ENCODE peak calls at places on chromosomes 1 and 21, in six cellular contexts. One of them, this sample, is unnamed. For H3K9me3, the result is how much of the 10 kb centered on the place peaks cover.

GRCh38 chr1:221437924-221438323 is 304.0 kb downstream of the DUSP10 start:
- DNase-seq in GM23248: peak
- DNase-seq in PC-3: peak
- DNase-seq in HCT116: peak
- DNase-seq in hepatocyte: no peak
- DNase-seq in MM.1S: no peak
- DNase-seq in this sample: no peak

GRCh38 chr1:938088-938683 is 14.5 kb downstream of the SAMD11 start:
- DNase-seq in GM23248: peak
- DNase-seq in PC-3: peak
- DNase-seq in hepatocyte: peak
- DNase-seq in HCT116: no peak
- DNase-seq in MM.1S: peak
- DNase-seq in this sample: no peak

GRCh38 chr1:192104135-192104534 is 54.1 kb upstream of the RGS18 start:
- DNase-seq in hepatocyte: no peak
- DNase-seq in MM.1S: no peak
- DNase-seq in PC-3: no peak
- DNase-seq in GM23248: no peak
- DNase-seq in HCT116: no peak
- DNase-seq in this sample: no peak

GRCh38 chr1:31627301-31627929 is 9.9 kb downstream of the HCRTR1 start:
- DNase-seq in hepatocyte: no peak
- DNase-seq in GM23248: no peak
- DNase-seq in MM.1S: no peak
- DNase-seq in HCT116: no peak
- DNase-seq in PC-3: no peak
- DNase-seq in this sample: no peak

GRCh38 chr1:41811051-41811795 is 107.5 kb downstream of the HIVEP3 start:
- DNase-seq in MM.1S: no peak
- DNase-seq in GM23248: peak
- DNase-seq in hepatocyte: no peak
- DNase-seq in HCT116: no peak
- DNase-seq in PC-3: peak
- DNase-seq in this sample: no peak

GRCh38 chr21:43585924-43586411 is 73.3 kb downstream of the HSF2BP start:
- DNase-seq in HCT116: peak
- DNase-seq in PC-3: peak
- DNase-seq in GM23248: peak
- DNase-seq in MM.1S: no peak
- DNase-seq in hepatocyte: peak
- DNase-seq in this sample: peak

GRCh38 chr1:210557426-210558077 is 228.8 kb downstream of the HHAT start:
- DNase-seq in PC-3: no peak
- DNase-seq in HCT116: no peak
- DNase-seq in hepatocyte: no peak
- DNase-seq in MM.1S: no peak
- DNase-seq in GM23248: no peak
- DNase-seq in this sample: no peak

GRCh38 chr1:1352784-1353388 is 3.7 kb upstream of the DVL1 start:
- DNase-seq in PC-3: no peak
- DNase-seq in MM.1S: no peak
- DNase-seq in HCT116: no peak
- DNase-seq in hepatocyte: no peak
- DNase-seq in GM23248: no peak
- DNase-seq in this sample: no peak

GRCh38 chr21:17479606-17480005 is 33.2 kb upstream of the CXADR start:
- DNase-seq in GM23248: no peak
- DNase-seq in MM.1S: no peak
- DNase-seq in HCT116: no peak
- DNase-seq in PC-3: no peak
- DNase-seq in hepatocyte: no peak
- DNase-seq in this sample: no peak

GRCh38 chr21:32475162-32475812 is 62.8 kb downstream of the EVA1C start:
- DNase-seq in PC-3: peak
- DNase-seq in GM23248: peak
- DNase-seq in hepatocyte: no peak
- DNase-seq in HCT116: no peak
- DNase-seq in MM.1S: no peak
- DNase-seq in this sample: no peak

GRCh38 chr1:245055752-245056151 is 99.0 kb upstream of the KIF26B start:
- DNase-seq in PC-3: no peak
- DNase-seq in hepatocyte: no peak
- DNase-seq in HCT116: no peak
- DNase-seq in GM23248: no peak
- DNase-seq in MM.1S: no peak
- DNase-seq in this sample: no peak

GRCh38 chr1:161044535-161044907 is 1.3 kb downstream of the USF1 start:
- DNase-seq in HCT116: no peak
- DNase-seq in MM.1S: peak
- DNase-seq in PC-3: no peak
- DNase-seq in GM23248: peak
- DNase-seq in hepatocyte: no peak
- DNase-seq in this sample: peak

GRCh38 chr1:77832889-77833288 is 53.4 kb downstream of the MIGA1 start:
- DNase-seq in MM.1S: no peak
- DNase-seq in hepatocyte: peak
- DNase-seq in HCT116: no peak
- DNase-seq in PC-3: peak
- DNase-seq in GM23248: peak
- DNase-seq in this sample: no peak

GRCh38 chr1:246160905-246161304 is 346.2 kb downstream of the SMYD3 start:
- DNase-seq in MM.1S: no peak
- DNase-seq in GM23248: no peak
- DNase-seq in HCT116: no peak
- DNase-seq in hepatocyte: no peak
- DNase-seq in PC-3: no peak
- DNase-seq in this sample: no peak

GRCh38 chr1:32695098-32695904 is 7.3 kb downstream of the SYNC start:
- DNase-seq in GM23248: peak
- DNase-seq in MM.1S: no peak
- DNase-seq in PC-3: peak
- DNase-seq in hepatocyte: no peak
- DNase-seq in HCT116: no peak
- DNase-seq in this sample: no peak

GRCh38 chr1:54980528-54981241 is at the start of gene TMEM61:
- DNase-seq in hepatocyte: peak
- DNase-seq in MM.1S: no peak
- DNase-seq in GM23248: peak
- DNase-seq in PC-3: peak
- DNase-seq in HCT116: no peak
- DNase-seq in this sample: peak

GRCh38 chr1:55898191-55898590 is 681.2 kb downstream of the PLPP3 start:
- DNase-seq in hepatocyte: peak
- DNase-seq in MM.1S: no peak
- DNase-seq in GM23248: peak
- DNase-seq in HCT116: no peak
- DNase-seq in PC-3: peak
- DNase-seq in this sample: no peak

GRCh38 chr1:64366821-64367220 is 103.1 kb upstream of the CACHD1 start:
- DNase-seq in GM23248: no peak
- DNase-seq in MM.1S: no peak
- DNase-seq in hepatocyte: no peak
- DNase-seq in PC-3: no peak
- DNase-seq in HCT116: no peak
- DNase-seq in this sample: no peak

GRCh38 chr21:38838598-38839369 is 33.1 kb downstream of the ETS2 start:
- DNase-seq in MM.1S: no peak
- DNase-seq in HCT116: no peak
- DNase-seq in hepatocyte: no peak
- DNase-seq in GM23248: no peak
- DNase-seq in PC-3: no peak
- DNase-seq in this sample: no peak

GRCh38 chr1:36511804-36512798 is 29.4 kb upstream of the CSF3R start:
- DNase-seq in hepatocyte: no peak
- DNase-seq in PC-3: no peak
- DNase-seq in GM23248: peak
- DNase-seq in MM.1S: no peak
- DNase-seq in HCT116: no peak
- DNase-seq in this sample: no peak

GRCh38 chr1:109573785-109574184 is 25.4 kb downstream of the GNAI3 start:
- DNase-seq in hepatocyte: no peak
- DNase-seq in GM23248: no peak
- DNase-seq in PC-3: no peak
- DNase-seq in HCT116: no peak
- DNase-seq in MM.1S: no peak
- DNase-seq in this sample: no peak

GRCh38 chr1:162753001-162753658 is 37.4 kb upstream of the HSD17B7 start:
- DNase-seq in MM.1S: no peak
- DNase-seq in GM23248: no peak
- DNase-seq in HCT116: no peak
- DNase-seq in hepatocyte: no peak
- DNase-seq in PC-3: no peak
- DNase-seq in this sample: no peak

GRCh38 chr1:208977861-208978260 is 605.7 kb upstream of the CAMK1G start:
- DNase-seq in MM.1S: no peak
- DNase-seq in PC-3: peak
- DNase-seq in hepatocyte: no peak
- DNase-seq in HCT116: no peak
- DNase-seq in GM23248: peak
- DNase-seq in this sample: no peak
- TF ChIP-seq EZH2phosphoT487 in MM.1S: no peak
- TF ChIP-seq EZH2phosphoT487 in PC-3: no peak
- TF ChIP-seq EZH2phosphoT487 in hepatocyte: no peak
- TF ChIP-seq EZH2phosphoT487 in HCT116: no peak
- TF ChIP-seq EZH2phosphoT487 in GM23248: no peak
- TF ChIP-seq EZH2phosphoT487 in this sample: no peak

GRCh38 chr1:10839188-10839770 is 42.8 kb upstream of the CASZ1 start:
- DNase-seq in hepatocyte: no peak
- DNase-seq in HCT116: no peak
- DNase-seq in MM.1S: no peak
- DNase-seq in GM23248: no peak
- DNase-seq in PC-3: no peak
- DNase-seq in this sample: no peak

GRCh38 chr1:10836726-10837125 is 40.3 kb upstream of the CASZ1 start:
- DNase-seq in MM.1S: no peak
- DNase-seq in HCT116: no peak
- DNase-seq in hepatocyte: no peak
- DNase-seq in PC-3: no peak
- DNase-seq in GM23248: no peak
- DNase-seq in this sample: no peak

GRCh38 chr1:10838541-10838940 is 42.1 kb upstream of the CASZ1 start:
- DNase-seq in HCT116: no peak
- DNase-seq in GM23248: no peak
- DNase-seq in MM.1S: no peak
- DNase-seq in hepatocyte: no peak
- DNase-seq in PC-3: no peak
- DNase-seq in this sample: no peak

GRCh38 chr1:10843697-10844096 is 47.3 kb upstream of the CASZ1 start:
- DNase-seq in HCT116: no peak
- DNase-seq in MM.1S: no peak
- DNase-seq in GM23248: no peak
- DNase-seq in hepatocyte: no peak
- DNase-seq in PC-3: no peak
- DNase-seq in this sample: no peak

DNA sequence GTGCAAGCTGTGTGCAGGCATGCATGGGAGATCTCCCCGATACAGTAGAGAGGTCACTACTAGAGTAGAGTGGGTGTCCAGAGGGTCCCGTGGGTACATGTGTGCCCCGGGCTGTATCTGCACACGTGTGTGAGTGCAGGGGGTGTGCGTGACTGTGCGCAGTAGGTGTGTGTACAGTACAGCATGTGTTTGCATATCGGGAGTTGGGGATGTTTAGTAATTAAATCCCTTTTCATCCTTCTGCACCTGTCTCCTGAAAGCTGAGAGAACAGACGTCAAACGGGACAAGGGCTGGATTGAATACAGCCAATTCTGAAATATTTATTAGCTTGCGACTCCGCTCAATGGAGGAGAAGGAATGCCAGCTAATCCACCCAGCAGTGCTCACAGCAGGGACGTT is 44.6 kb upstream of the CASZ1 start:
- DNase-seq in MM.1S: no peak
- DNase-seq in PC-3: no peak
- DNase-seq in GM23248: no peak
- DNase-seq in hepatocyte: no peak
- DNase-seq in HCT116: no peak
- DNase-seq in this sample: no peak
- H3K9me3 ChIP-seq in MM.1S: under half
- H3K9me3 ChIP-seq in PC-3: under half
- H3K9me3 ChIP-seq in GM23248: under half
- H3K9me3 ChIP-seq in hepatocyte: under half
- H3K9me3 ChIP-seq in HCT116: under half
- H3K9me3 ChIP-seq in this sample: under half

DNA sequence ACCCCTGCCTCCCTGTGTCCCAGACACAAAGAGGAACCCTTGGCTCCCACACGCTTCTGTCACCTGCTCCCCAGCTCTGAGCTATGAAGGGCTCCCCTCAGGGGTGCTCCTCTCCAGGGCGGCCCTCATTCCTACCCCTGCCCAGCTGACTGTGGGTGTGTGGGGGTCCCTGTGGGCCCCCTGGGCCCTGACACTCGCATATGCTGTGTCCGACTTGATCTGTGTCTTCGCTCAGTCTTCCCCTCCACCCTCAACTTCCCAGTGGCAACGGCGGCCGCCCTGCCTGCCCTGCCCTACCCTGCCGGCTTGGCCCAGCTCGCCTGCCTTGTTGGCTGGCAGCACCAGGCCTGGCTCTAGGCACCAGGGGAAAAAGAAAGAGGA is 1.2 kb downstream of the KCNQ4 start:
- DNase-seq in GM23248: no peak
- DNase-seq in MM.1S: no peak
- DNase-seq in HCT116: no peak
- DNase-seq in PC-3: no peak
- DNase-seq in hepatocyte: no peak
- DNase-seq in this sample: no peak
- TF ChIP-seq EZH2 in GM23248: peak
- TF ChIP-seq EZH2 in MM.1S: no peak
- TF ChIP-seq EZH2 in HCT116: no peak
- TF ChIP-seq EZH2 in PC-3: no peak
- TF ChIP-seq EZH2 in hepatocyte: no peak
- TF ChIP-seq EZH2 in this sample: no peak

GRCh38 chr1:47257224-47257623 is 25.2 kb upstream of the TAL1 start:
- DNase-seq in PC-3: no peak
- DNase-seq in MM.1S: no peak
- DNase-seq in GM23248: no peak
- DNase-seq in HCT116: no peak
- DNase-seq in hepatocyte: no peak
- DNase-seq in this sample: no peak

GRCh38 chr1:47249755-47250154 is 17.7 kb upstream of the TAL1 start:
- DNase-seq in GM23248: no peak
- DNase-seq in HCT116: no peak
- DNase-seq in hepatocyte: no peak
- DNase-seq in MM.1S: no peak
- DNase-seq in PC-3: peak
- DNase-seq in this sample: no peak

GRCh38 chr1:47252795-47253194 is 20.8 kb upstream of the TAL1 start:
- DNase-seq in MM.1S: no peak
- DNase-seq in GM23248: no peak
- DNase-seq in PC-3: no peak
- DNase-seq in hepatocyte: no peak
- DNase-seq in HCT116: no peak
- DNase-seq in this sample: no peak

DNA sequence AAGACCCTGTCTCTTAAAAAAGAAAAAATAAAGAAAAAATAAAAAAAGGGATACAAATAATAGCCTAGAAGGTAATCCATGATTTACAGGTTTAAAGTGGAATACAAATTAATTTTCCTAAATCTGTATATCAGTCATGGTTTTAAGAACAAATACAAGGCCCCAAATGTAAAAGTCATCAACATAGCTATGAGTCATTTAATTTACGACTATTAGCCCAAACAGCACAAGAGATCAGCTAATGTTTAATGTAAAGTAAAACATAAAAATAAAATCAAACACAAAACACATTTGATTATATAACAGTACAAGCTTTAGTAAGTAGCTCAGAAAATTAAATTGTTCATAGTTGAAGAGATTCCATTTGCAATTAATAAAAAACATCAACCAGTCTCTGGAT is 20.3 kb upstream of the TAL1 start:
- DNase-seq in hepatocyte: no peak
- DNase-seq in MM.1S: no peak
- DNase-seq in PC-3: peak
- DNase-seq in HCT116: no peak
- DNase-seq in GM23248: no peak
- DNase-seq in this sample: no peak
- TF ChIP-seq EZH2phosphoT487 in hepatocyte: no peak
- TF ChIP-seq EZH2phosphoT487 in MM.1S: no peak
- TF ChIP-seq EZH2phosphoT487 in PC-3: no peak
- TF ChIP-seq EZH2phosphoT487 in HCT116: no peak
- TF ChIP-seq EZH2phosphoT487 in GM23248: no peak
- TF ChIP-seq EZH2phosphoT487 in this sample: no peak

This sample was measured in neural progenitor cell.